ENCODE peak calls at places on chromosomes 5 and 9, in five cellular contexts. G is ovary, S is A549, M is heart left ventricle, J is prostate gland. E is an unnamed sample.

GRCh38 chr5:87382224-87382623 is 30.5 kb downstream of the CCNH start:
- DNase-seq in G (no peak), S (no peak), M (no peak), J (no peak), E (no peak)

GRCh38 chr9:83116026-83116425 is 53.1 kb upstream of the RASEF start:
- DNase-seq in G (no peak), S (no peak), M (no peak), J (no peak), E (no peak)

GRCh38 chr5:82183828-82184227 is 94.3 kb downstream of the RPS23 start:
- DNase-seq in G (no peak), S (no peak), M (no peak), J (peak), E (no peak)

GRCh38 chr9:134057751-134058701 is 9.8 kb downstream of the BRD3 start:
- DNase-seq in G (peak), S (no peak), M (no peak), J (no peak), E (no peak)

GRCh38 chr5:119945696-119946095 is 316.3 kb downstream of the FAM170A start:
- DNase-seq in G (no peak), S (no peak), M (no peak), J (no peak), E (no peak)

GRCh38 chr5:121503111-121503840 is 348.4 kb upstream of the FTMT start:
- DNase-seq in G (no peak), S (peak), M (peak), J (peak), E (peak)

GRCh38 chr9:110979636-110980035 is 58.6 kb downstream of the LPAR1 start:
- DNase-seq in G (no peak), S (no peak), M (no peak), J (no peak), E (no peak)

GRCh38 chr5:78964889-78965288 is 20.2 kb downstream of the ARSB start:
- DNase-seq in G (no peak), S (peak), M (no peak), J (peak), E (peak)

GRCh38 chr5:174317261-174317894 is 271.9 kb downstream of the NSG2 start:
- DNase-seq in G (peak), S (peak), M (no peak), J (no peak), E (peak)

GRCh38 chr9:137405677-137406081 is 17.3 kb downstream of the EXD3 start:
- DNase-seq in G (no peak), S (no peak), M (no peak), J (no peak), E (no peak)

GRCh38 chr9:76519027-76519835 is 60.2 kb downstream of the GCNT1 start:
- DNase-seq in G (no peak), S (no peak), M (no peak), J (no peak), E (no peak)

GRCh38 chr5:68178579-68178978 is 37.0 kb upstream of the PIK3R1 start:
- DNase-seq in G (no peak), S (peak), M (no peak), J (no peak), E (no peak)

GRCh38 chr9:133031130-133031422 is 279 bp downstream of the GTF3C5 start:
- DNase-seq in G (no peak), S (no peak), M (no peak), J (no peak), E (no peak)

GRCh38 chr5:1544294-1545010 is 20.7 kb upstream of the LPCAT1 start:
- DNase-seq in G (no peak), S (no peak), M (no peak), J (no peak), E (no peak)

GRCh38 chr5:132262882-132263547 is 5.5 kb downstream of the PDLIM4 start:
- DNase-seq in G (no peak), S (no peak), M (no peak), J (no peak), E (no peak)

GRCh38 chr5:167720676-167721260 is 570.7 kb upstream of the WWC1 start:
- DNase-seq in G (no peak), S (no peak), M (no peak), J (no peak), E (no peak)

GRCh38 chr5:167721926-167722440 is 569.5 kb upstream of the WWC1 start:
- DNase-seq in G (no peak), S (no peak), M (no peak), J (no peak), E (no peak)

GRCh38 chr5:167720201-167720600 is 571.2 kb upstream of the WWC1 start:
- DNase-seq in G (no peak), S (no peak), M (no peak), J (no peak), E (no peak)

GRCh38 chr5:167725741-167726140 is 565.7 kb upstream of the WWC1 start:
- DNase-seq in G (no peak), S (no peak), M (no peak), J (no peak), E (no peak)

GRCh38 chr5:167723254-167723871 is 568.1 kb upstream of the WWC1 start:
- DNase-seq in G (peak), S (peak), M (peak), J (peak), E (peak)
- TF ChIP-seq CTCF in G (peak), S (peak), M (peak), J (peak), E (peak)

GRCh38 chr5:178221203-178221771 is 11.3 kb downstream of the PHYKPL start:
- DNase-seq in G (no peak), S (no peak), M (no peak), J (no peak), E (no peak)
- TF ChIP-seq POLR2A in G (no peak), S (no peak), M (no peak), J (no peak), E (no peak)

GRCh38 chr9:85900504-85901201 is 40.3 kb upstream of the NAA35 start:
- DNase-seq in G (no peak), S (peak), M (no peak), J (no peak), E (no peak)
- TF ChIP-seq CTCF in G (no peak), S (peak), M (no peak), J (peak), E (no peak)

GRCh38 chr5:140713562-140714094 is 13.4 kb downstream of the ZMAT2 start:
- DNase-seq in G (no peak), S (no peak), M (no peak), J (no peak), E (no peak)

GRCh38 chr5:140711794-140712193 is 11.5 kb downstream of the ZMAT2 start:
- DNase-seq in G (no peak), S (no peak), M (no peak), J (no peak), E (no peak)

GRCh38 chr5:140707812-140708211 is 7.6 kb downstream of the ZMAT2 start:
- DNase-seq in G (no peak), S (no peak), M (no peak), J (no peak), E (no peak)

DNA sequence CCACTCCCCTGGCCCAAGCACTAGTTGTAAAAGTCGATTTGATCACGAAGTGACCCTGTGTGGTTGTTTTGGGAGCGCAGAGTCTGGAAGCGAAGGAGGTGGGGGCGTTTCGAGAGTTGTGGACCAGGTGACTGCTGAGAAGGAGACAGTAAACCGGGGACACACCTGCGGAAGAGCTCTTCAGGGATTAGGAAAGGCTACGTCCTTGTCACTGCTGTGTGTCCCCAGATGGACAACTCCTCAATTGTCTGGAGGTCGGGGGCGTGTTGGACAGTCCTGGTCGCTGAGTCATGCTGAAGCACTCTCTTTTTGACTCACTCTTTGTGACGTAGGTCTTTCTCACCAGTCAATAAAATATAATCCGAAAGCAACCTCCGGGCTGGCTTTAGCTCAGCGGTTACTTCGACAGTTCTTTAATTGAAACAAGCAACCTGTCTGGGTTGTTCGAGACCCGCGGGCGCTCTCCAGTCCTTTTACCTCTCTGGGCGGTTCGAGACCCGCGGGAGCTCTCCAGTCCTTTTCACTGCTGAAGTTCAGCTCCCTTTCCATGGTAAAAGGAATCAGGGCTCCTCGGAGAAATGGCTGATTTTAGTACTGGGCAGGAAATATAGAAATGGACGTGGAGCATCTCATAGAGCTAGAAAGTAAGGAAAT is 10.8 kb downstream of the ZMAT2 start:
- DNase-seq in G (peak), S (peak), M (peak), J (peak), E (peak)
- TF ChIP-seq POLR2A in G (peak), S (peak), M (peak), J (peak), E (peak)